ENCODE peak calls at places on chromosomes 5 and 9, in eight cellular contexts. One of them, this sample, is unnamed.

GRCh38 chr9:132024589-132024988 is 55.1 kb downstream of the MED27 start:
- DNase-seq in AG04450: no peak
- DNase-seq in uterus: no peak
- DNase-seq in MCF 10A: no peak
- DNase-seq in upper lobe of right lung: no peak
- DNase-seq in GM20000: no peak
- DNase-seq in B cell: no peak
- DNase-seq in Caco-2: no peak
- DNase-seq in this sample: no peak

GRCh38 chr5:135221187-135221473 is 177.9 kb downstream of the MACROH2A1 start:
- DNase-seq in AG04450: no peak
- DNase-seq in uterus: no peak
- DNase-seq in MCF 10A: no peak
- DNase-seq in upper lobe of right lung: peak; percentile 43
- DNase-seq in GM20000: no peak
- DNase-seq in B cell: no peak
- DNase-seq in Caco-2: no peak
- DNase-seq in this sample: no peak

GRCh38 chr5:154801083-154801482 is 45.9 kb downstream of the LARP1 start:
- DNase-seq in AG04450: peak; percentile 44
- DNase-seq in uterus: no peak
- DNase-seq in MCF 10A: no peak
- DNase-seq in upper lobe of right lung: no peak
- DNase-seq in GM20000: no peak
- DNase-seq in B cell: no peak
- DNase-seq in Caco-2: no peak
- DNase-seq in this sample: no peak

GRCh38 chr9:23526806-23527205 is 299.2 kb downstream of the ELAVL2 start:
- DNase-seq in AG04450: no peak
- DNase-seq in uterus: no peak
- DNase-seq in MCF 10A: peak; percentile 3
- DNase-seq in upper lobe of right lung: no peak
- DNase-seq in GM20000: no peak
- DNase-seq in B cell: no peak
- DNase-seq in Caco-2: no peak
- DNase-seq in this sample: no peak

GRCh38 chr9:127778280-127779135 is at the start of gene SH2D3C:
- DNase-seq in AG04450: no peak
- DNase-seq in uterus: no peak
- DNase-seq in MCF 10A: no peak
- DNase-seq in upper lobe of right lung: peak; percentile 73
- DNase-seq in GM20000: no peak
- DNase-seq in B cell: peak; percentile 70
- DNase-seq in Caco-2: no peak
- DNase-seq in this sample: no peak

GRCh38 chr9:738209-738915 is 103.1 kb upstream of the DMRT1 start:
- DNase-seq in AG04450: peak; percentile 88
- DNase-seq in uterus: peak; percentile 77
- DNase-seq in MCF 10A: peak; percentile 83
- DNase-seq in upper lobe of right lung: peak; percentile 69
- DNase-seq in GM20000: no peak
- DNase-seq in B cell: no peak
- DNase-seq in Caco-2: peak; percentile 32
- DNase-seq in this sample: no peak

GRCh38 chr5:16852251-16853005 is 83.7 kb downstream of the MYO10 start:
- DNase-seq in AG04450: no peak
- DNase-seq in uterus: no peak
- DNase-seq in MCF 10A: no peak
- DNase-seq in upper lobe of right lung: no peak
- DNase-seq in GM20000: no peak
- DNase-seq in B cell: no peak
- DNase-seq in Caco-2: no peak
- DNase-seq in this sample: no peak

GRCh38 chr9:123081824-123082223 is 48.4 kb downstream of the GPR21 start:
- DNase-seq in AG04450: no peak
- DNase-seq in uterus: no peak
- DNase-seq in MCF 10A: peak; percentile 50
- DNase-seq in upper lobe of right lung: no peak
- DNase-seq in GM20000: peak; percentile 21
- DNase-seq in B cell: peak; percentile 62
- DNase-seq in Caco-2: peak; percentile 49
- DNase-seq in this sample: no peak

GRCh38 chr9:90331826-90332575 is 310.6 kb downstream of the DIRAS2 start:
- DNase-seq in AG04450: peak; percentile 47
- DNase-seq in uterus: no peak
- DNase-seq in MCF 10A: no peak
- DNase-seq in upper lobe of right lung: no peak
- DNase-seq in GM20000: no peak
- DNase-seq in B cell: no peak
- DNase-seq in Caco-2: no peak
- DNase-seq in this sample: no peak

GRCh38 chr5:40680741-40681350 is 1.1 kb downstream of the PTGER4 start:
- DNase-seq in AG04450: no peak
- DNase-seq in uterus: peak; percentile 28
- DNase-seq in MCF 10A: no peak
- DNase-seq in upper lobe of right lung: peak; percentile 67
- DNase-seq in GM20000: peak; percentile 41
- DNase-seq in B cell: peak; percentile 51
- DNase-seq in Caco-2: no peak
- DNase-seq in this sample: peak; percentile 57

GRCh38 chr5:177557041-177557647 is 2.8 kb upstream of the FAM193B start:
- DNase-seq in AG04450: no peak
- DNase-seq in uterus: no peak
- DNase-seq in MCF 10A: no peak
- DNase-seq in upper lobe of right lung: no peak
- DNase-seq in GM20000: no peak
- DNase-seq in B cell: no peak
- DNase-seq in Caco-2: peak; percentile 43
- DNase-seq in this sample: no peak

GRCh38 chr5:116947691-116948528 is 373.3 kb upstream of the SEMA6A start:
- DNase-seq in AG04450: no peak
- DNase-seq in uterus: peak; percentile 15
- DNase-seq in MCF 10A: peak; percentile 84
- DNase-seq in upper lobe of right lung: peak; percentile 75
- DNase-seq in GM20000: peak; percentile 65
- DNase-seq in B cell: peak; percentile 59
- DNase-seq in Caco-2: peak; percentile 80
- DNase-seq in this sample: peak; percentile 55
- TF ChIP-seq CTCF in AG04450: no peak
- TF ChIP-seq CTCF in uterus: peak; percentile 38
- TF ChIP-seq CTCF in MCF 10A: peak; percentile 54
- TF ChIP-seq CTCF in upper lobe of right lung: peak; percentile 72
- TF ChIP-seq CTCF in GM20000: peak; percentile 70
- TF ChIP-seq CTCF in B cell: peak; percentile 68
- TF ChIP-seq CTCF in Caco-2: peak; percentile 79
- TF ChIP-seq CTCF in this sample: peak; percentile 89

DNA sequence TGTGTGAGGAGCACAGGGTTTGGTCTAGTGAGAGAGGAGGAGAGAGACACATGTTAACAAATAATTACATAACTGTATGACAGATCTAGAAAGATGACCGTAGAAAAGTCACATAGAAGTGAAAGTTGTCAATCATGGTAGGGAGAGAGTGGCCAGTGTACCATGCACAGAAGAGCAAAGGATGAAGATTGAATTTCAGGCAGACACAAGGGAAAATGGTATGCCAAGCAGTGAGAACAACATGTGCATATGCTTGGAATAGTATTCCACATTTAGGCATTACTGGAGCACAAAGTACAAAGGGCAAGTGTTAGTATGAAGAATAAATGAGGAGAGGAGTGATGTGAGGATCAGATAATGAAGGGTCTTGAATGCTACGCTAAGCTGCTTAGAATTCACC is 20.3 kb downstream of the GRIN3A start:
- DNase-seq in AG04450: no peak
- DNase-seq in uterus: no peak
- DNase-seq in MCF 10A: no peak
- DNase-seq in upper lobe of right lung: no peak
- DNase-seq in GM20000: no peak
- DNase-seq in B cell: no peak
- DNase-seq in Caco-2: no peak
- DNase-seq in this sample: no peak
- TF ChIP-seq CTCF in AG04450: no peak
- TF ChIP-seq CTCF in uterus: no peak
- TF ChIP-seq CTCF in MCF 10A: no peak
- TF ChIP-seq CTCF in upper lobe of right lung: no peak
- TF ChIP-seq CTCF in GM20000: no peak
- TF ChIP-seq CTCF in B cell: no peak
- TF ChIP-seq CTCF in Caco-2: no peak
- TF ChIP-seq CTCF in this sample: no peak

GRCh38 chr9:36345103-36345846 is 54.8 kb downstream of the RNF38 start:
- DNase-seq in AG04450: no peak
- DNase-seq in uterus: no peak
- DNase-seq in MCF 10A: no peak
- DNase-seq in upper lobe of right lung: no peak
- DNase-seq in GM20000: no peak
- DNase-seq in B cell: no peak
- DNase-seq in Caco-2: no peak
- DNase-seq in this sample: no peak
- TF ChIP-seq CTCF in AG04450: peak; percentile 3
- TF ChIP-seq CTCF in uterus: no peak
- TF ChIP-seq CTCF in MCF 10A: no peak
- TF ChIP-seq CTCF in upper lobe of right lung: no peak
- TF ChIP-seq CTCF in GM20000: no peak
- TF ChIP-seq CTCF in B cell: no peak
- TF ChIP-seq CTCF in Caco-2: peak; percentile 30
- TF ChIP-seq CTCF in this sample: no peak

DNA sequence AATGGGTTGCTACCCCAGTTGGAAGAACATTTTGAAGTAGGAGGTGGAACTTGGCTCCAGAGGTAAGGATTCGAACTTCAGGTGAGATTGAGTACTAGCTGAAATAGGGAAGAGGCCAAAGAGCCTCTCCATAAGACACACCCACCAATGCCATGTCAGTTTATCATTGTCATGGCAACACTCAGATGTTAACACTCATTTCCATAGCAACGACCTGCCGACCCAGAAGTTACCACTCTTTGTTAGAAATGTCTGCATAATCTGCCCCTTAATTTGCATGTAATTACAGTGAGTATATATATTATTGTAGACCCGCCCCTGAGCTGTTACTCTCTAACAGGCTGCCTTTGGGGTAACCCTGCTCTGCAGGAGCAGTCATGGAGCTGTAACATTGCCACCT is 10.3 kb upstream of the NTRK2 start:
- DNase-seq in AG04450: no peak
- DNase-seq in uterus: no peak
- DNase-seq in MCF 10A: no peak
- DNase-seq in upper lobe of right lung: no peak
- DNase-seq in GM20000: no peak
- DNase-seq in B cell: no peak
- DNase-seq in Caco-2: no peak
- DNase-seq in this sample: no peak
- TF ChIP-seq CTCF in AG04450: no peak
- TF ChIP-seq CTCF in uterus: no peak
- TF ChIP-seq CTCF in MCF 10A: no peak
- TF ChIP-seq CTCF in upper lobe of right lung: no peak
- TF ChIP-seq CTCF in GM20000: no peak
- TF ChIP-seq CTCF in B cell: no peak
- TF ChIP-seq CTCF in Caco-2: no peak
- TF ChIP-seq CTCF in this sample: no peak

DNA sequence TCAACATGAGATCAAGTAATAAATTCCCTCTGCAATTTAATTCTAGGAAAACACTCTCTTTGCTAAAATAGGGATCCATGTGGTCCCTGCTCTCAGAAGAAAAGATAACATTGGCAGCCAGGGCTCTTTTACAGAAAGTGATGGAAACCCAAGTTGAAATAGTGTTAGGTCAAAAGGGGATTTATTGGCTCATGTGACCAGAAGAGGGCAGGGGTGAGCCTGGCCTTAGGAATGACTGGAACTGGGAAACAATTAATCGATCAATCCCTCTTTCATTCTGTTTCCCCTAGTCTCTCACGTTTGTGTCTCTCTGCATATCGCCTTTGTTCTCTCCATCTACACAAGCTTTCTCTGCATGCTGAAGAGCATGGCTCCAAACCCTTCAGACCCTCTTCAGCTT is 58.3 kb upstream of the ALDH1B1 start:
- DNase-seq in AG04450: no peak
- DNase-seq in uterus: no peak
- DNase-seq in MCF 10A: peak; percentile 31
- DNase-seq in upper lobe of right lung: no peak
- DNase-seq in GM20000: no peak
- DNase-seq in B cell: no peak
- DNase-seq in Caco-2: peak; percentile 21
- DNase-seq in this sample: no peak
- TF ChIP-seq CTCF in AG04450: peak; percentile 35
- TF ChIP-seq CTCF in uterus: no peak
- TF ChIP-seq CTCF in MCF 10A: peak; percentile 17
- TF ChIP-seq CTCF in upper lobe of right lung: peak; percentile 23
- TF ChIP-seq CTCF in GM20000: peak; percentile 31
- TF ChIP-seq CTCF in B cell: no peak
- TF ChIP-seq CTCF in Caco-2: peak; percentile 53
- TF ChIP-seq CTCF in this sample: peak; percentile 36

GRCh38 chr5:175032013-175032412 is 307.6 kb downstream of the MSX2 start:
- DNase-seq in AG04450: no peak
- DNase-seq in uterus: no peak
- DNase-seq in MCF 10A: no peak
- DNase-seq in upper lobe of right lung: no peak
- DNase-seq in GM20000: no peak
- DNase-seq in B cell: no peak
- DNase-seq in Caco-2: no peak
- DNase-seq in this sample: no peak
- TF ChIP-seq CTCF in AG04450: no peak
- TF ChIP-seq CTCF in uterus: no peak
- TF ChIP-seq CTCF in MCF 10A: no peak
- TF ChIP-seq CTCF in upper lobe of right lung: no peak
- TF ChIP-seq CTCF in GM20000: no peak
- TF ChIP-seq CTCF in B cell: no peak
- TF ChIP-seq CTCF in Caco-2: no peak
- TF ChIP-seq CTCF in this sample: no peak

This sample was measured in GM13977.